ENCODE peak calls at places on chromosomes 7 and 10, in four cellular contexts. F is NCI-H1048, B is anterior cingulate cortex, R is Peyer's patch. V is an unnamed sample.

GRCh38 chr7:699260-700170 is 27.0 kb upstream of the DNAAF5 start:
- DNase-seq in F (no peak), R (no peak), B (no peak), V (no peak)

GRCh38 chr10:5476918-5477525 is 22.3 kb downstream of the CALML5 start:
- DNase-seq in B (no peak), R (no peak), F (no peak), V (no peak)

GRCh38 chr7:105916603-105917002 is 40.2 kb upstream of the ATXN7L1 start:
- DNase-seq in F (no peak), B (no peak), R (no peak), V (no peak)

GRCh38 chr10:46527241-46527811 is 29.1 kb downstream of the GPRIN2 start:
- DNase-seq in B (no peak), F (no peak), R (no peak), V (peak)

GRCh38 chr10:71908998-71909397 is 55.2 kb upstream of the CHST3 start:
- DNase-seq in F (no peak), B (no peak), R (no peak), V (no peak)

GRCh38 chr7:148712610-148713330 is 14.1 kb downstream of the CUL1 start:
- DNase-seq in F (no peak), R (no peak), B (no peak), V (no peak)

GRCh38 chr10:34526758-34527730 is 288.1 kb downstream of the PARD3 start:
- DNase-seq in F (no peak), R (no peak), B (no peak), V (no peak)

GRCh38 chr10:116130006-116130405 is 143.0 kb downstream of the GFRA1 start:
- DNase-seq in R (no peak), F (no peak), B (no peak), V (no peak)

GRCh38 chr7:77455334-77455733 is 39.2 kb upstream of the GSAP start:
- DNase-seq in B (peak), R (no peak), F (no peak), V (peak)

GRCh38 chr10:49272251-49273081 is 26.5 kb upstream of the C10orf71 start:
- DNase-seq in R (no peak), F (no peak), B (no peak), V (peak)

GRCh38 chr10:99621454-99622246 is 1.4 kb upstream of the SLC25A28 start:
- DNase-seq in R (no peak), B (no peak), F (no peak), V (no peak)

GRCh38 chr7:30751696-30752273 is at the start of gene INMT:
- DNase-seq in F (no peak), B (no peak), R (no peak), V (no peak)

GRCh38 chr10:132721725-132722124 is 64.2 kb downstream of the NKX6-2 start:
- DNase-seq in R (no peak), B (no peak), F (no peak), V (no peak)

GRCh38 chr7:14389052-14389988 is 399.9 kb upstream of the ETV1 start:
- DNase-seq in R (no peak), B (no peak), F (no peak), V (no peak)

GRCh38 chr10:69337312-69338132 is 59.2 kb downstream of the HK1 start:
- DNase-seq in B (no peak), R (no peak), F (no peak), V (peak)

GRCh38 chr7:400901-401485 is 111.0 kb downstream of the FOXL3 start:
- DNase-seq in B (no peak), R (no peak), F (no peak), V (peak)

GRCh38 chr7:87687653-87688254 is 59.6 kb downstream of the RUNDC3B start:
- DNase-seq in R (no peak), F (no peak), B (no peak), V (no peak)

GRCh38 chr10:62911210-62911963 is 95.2 kb upstream of the EGR2 start:
- DNase-seq in R (no peak), B (peak), F (no peak), V (no peak)

GRCh38 chr10:129491123-129491734 is 24.2 kb downstream of the MGMT start:
- DNase-seq in F (no peak), B (no peak), R (no peak), V (no peak)

GRCh38 chr10:123559066-123559822 is 106.9 kb upstream of the GPR26 start:
- DNase-seq in F (peak), R (peak), B (peak), V (peak)

GRCh38 chr7:104790440-104790839 is 223.6 kb upstream of the KMT2E start:
- DNase-seq in R (no peak), B (no peak), F (no peak), V (no peak)

GRCh38 chr10:111234234-111234633 is 157.4 kb downstream of the ADRA2A start:
- DNase-seq in R (no peak), B (no peak), F (no peak), V (no peak)

GRCh38 chr7:91398341-91398740 is 134.1 kb downstream of the FZD1 start:
- DNase-seq in B (no peak), F (no peak), R (no peak), V (no peak)

GRCh38 chr10:79417731-79418130 is 27.7 kb downstream of the ZCCHC24 start:
- DNase-seq in F (no peak), R (no peak), B (no peak), V (peak)

GRCh38 chr7:41148521-41148951 is 554.4 kb downstream of the INHBA start:
- DNase-seq in B (no peak), F (no peak), R (no peak), V (no peak)